ENCODE peak calls at places on chromosomes 16 and 17, in four cellular contexts. U is lower lobe of right lung, H is neural progenitor cell, C is stomach. F is an unnamed sample.

GRCh38 chr17:35726609-35727460 is 4.6 kb upstream of the RASL10B start:
- DNase-seq in H (no peak), C (no peak), U (no peak), F (no peak)

GRCh38 chr17:51374220-51374619 is 113.9 kb downstream of the UTP18 start:
- DNase-seq in C (no peak), U (no peak), H (no peak), F (no peak)

GRCh38 chr17:32142857-32143524 is 689 bp downstream of the RHOT1 start:
- DNase-seq in C (peak), H (peak), U (peak), F (peak)

GRCh38 chr17:49965522-49965905 is 3.5 kb upstream of the DLX4 start:
- DNase-seq in C (no peak), H (peak), U (no peak), F (no peak)

GRCh38 chr17:7842950-7843535 is 9.0 kb downstream of the KDM6B start:
- DNase-seq in H (peak), U (peak), C (peak), F (peak)

GRCh38 chr16:30698139-30698815 is 694 bp upstream of the SRCAP start:
- DNase-seq in U (peak), C (peak), H (peak), F (peak)

GRCh38 chr16:70751593-70751992 is 49.4 kb downstream of the VAC14 start:
- DNase-seq in H (no peak), U (no peak), C (peak), F (peak)

GRCh38 chr17:73068322-73069153 is 23.9 kb downstream of the SLC39A11 start:
- DNase-seq in C (no peak), U (no peak), H (no peak), F (no peak)

GRCh38 chr16:10876799-10877341 is at the start of gene CIITA:
- DNase-seq in H (no peak), C (peak), U (peak), F (peak)

GRCh38 chr17:4175921-4176802 is 33.2 kb downstream of the CYB5D2 start:
- DNase-seq in H (no peak), U (no peak), C (no peak), F (no peak)

GRCh38 chr17:14297161-14297851 is 3.6 kb upstream of the HS3ST3B1 start:
- DNase-seq in H (peak), U (peak), C (peak), F (peak)

GRCh38 chr16:4376126-4376819 is 4.6 kb downstream of the VASN start:
- DNase-seq in C (peak), H (peak), U (peak), F (peak)

GRCh38 chr17:49505854-49506253 is 10.8 kb downstream of the NGFR start:
- DNase-seq in H (no peak), U (no peak), C (no peak), F (no peak)

GRCh38 chr16:88705746-88706287 is 391 bp downstream of the RNF166 start:
- DNase-seq in H (peak), C (no peak), U (no peak), F (no peak)

GRCh38 chr16:51621610-51622009 is 470.5 kb upstream of the SALL1 start:
- DNase-seq in U (no peak), C (no peak), H (no peak), F (no peak)

GRCh38 chr17:78031435-78031834 is 72.9 kb downstream of the TNRC6C start:
- DNase-seq in H (no peak), U (no peak), C (no peak), F (no peak)

GRCh38 chr17:27540300-27541105 is 84.3 kb downstream of the KSR1 start:
- DNase-seq in U (peak), C (peak), H (no peak), F (peak)

GRCh38 chr16:17541324-17541723 is 70.6 kb upstream of the XYLT1 start:
- DNase-seq in U (no peak), H (no peak), C (no peak), F (no peak)

GRCh38 chr16:19008770-19009169 is 25.0 kb downstream of the TMC7 start:
- DNase-seq in U (no peak), C (no peak), H (no peak), F (no peak)

GRCh38 chr16:89330177-89330856 is 112.8 kb downstream of the ZNF778 start:
- DNase-seq in H (no peak), U (peak), C (peak), F (no peak)

GRCh38 chr17:33016920-33017319 is 25.3 kb downstream of the SPACA3 start:
- DNase-seq in H (peak), C (no peak), U (no peak), F (no peak)

GRCh38 chr17:9575381-9576072 is at the start of gene STX8:
- DNase-seq in H (peak), C (peak), U (peak), F (peak)
- H3K4me3 ChIP-seq in H (peak), C (peak), U (peak), F (peak)

DNA sequence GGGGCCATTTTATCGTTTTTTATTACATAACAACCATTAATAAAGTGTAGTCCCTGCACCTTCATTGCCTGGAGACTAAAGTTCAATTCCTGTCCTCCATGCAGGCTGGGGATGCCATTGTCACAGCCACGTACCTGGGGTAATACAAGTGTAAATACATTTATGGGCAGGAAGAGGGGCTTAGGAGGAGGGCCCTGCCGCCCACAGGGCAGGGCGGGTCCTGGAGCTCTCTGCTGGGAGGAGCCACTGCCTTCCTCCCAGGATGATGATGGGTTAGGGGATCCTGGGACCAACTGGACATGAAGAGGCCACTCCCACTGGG is 44.0 kb upstream of the SLC38A10 start:
- DNase-seq in C (no peak), U (no peak), H (peak), F (no peak)
- H3K4me3 ChIP-seq in C (no peak), U (no peak), H (no peak), F (no peak)

DNA sequence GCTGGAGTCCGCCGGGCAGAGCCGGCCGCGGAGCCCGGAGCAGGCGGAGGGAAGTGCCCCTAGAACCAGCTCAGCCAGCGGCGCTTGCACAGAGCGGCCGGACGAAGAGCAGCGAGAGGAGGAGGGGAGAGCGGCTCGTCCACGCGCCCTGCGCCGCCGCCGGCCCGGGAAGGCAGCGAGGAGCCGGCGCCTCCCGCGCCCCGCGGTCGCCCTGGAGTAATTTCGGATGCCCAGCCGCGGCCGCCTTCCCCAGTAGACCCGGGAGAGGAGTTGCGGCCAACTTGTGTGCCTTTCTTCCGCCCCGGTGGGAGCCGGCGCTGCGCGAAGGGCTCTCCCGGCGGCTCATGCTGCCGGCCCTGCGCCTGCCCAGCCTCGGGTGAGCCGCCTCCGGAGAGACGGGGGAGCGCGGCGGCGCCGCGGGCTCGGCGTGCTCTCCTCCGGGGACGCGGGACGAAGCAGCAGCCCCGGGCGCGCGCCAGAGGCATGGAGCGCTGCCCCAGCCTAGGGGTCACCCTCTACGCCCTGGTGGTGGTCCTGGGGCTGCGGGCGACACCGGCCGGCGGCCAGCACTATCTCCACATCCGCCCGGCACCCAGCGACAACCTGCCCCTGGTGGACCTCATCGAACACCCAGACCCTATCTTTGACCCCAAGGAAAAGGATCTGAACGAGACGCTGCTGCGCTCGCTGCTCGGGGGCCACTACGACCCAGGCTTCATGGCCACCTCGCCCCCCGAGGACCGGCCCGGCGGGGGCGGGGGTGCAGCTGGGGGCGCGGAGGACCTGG is 435 bp downstream of the NOG start:
- DNase-seq in C (peak), U (peak), H (peak), F (peak)
- H3K4me3 ChIP-seq in C (peak), U (peak), H (peak), F (no peak)

GRCh38 chr17:34173221-34173620 is 81.9 kb upstream of the CCL2 start:
- DNase-seq in C (no peak), H (no peak), U (no peak), F (no peak)
- H3K4me3 ChIP-seq in C (no peak), H (no peak), U (no peak), F (no peak)

GRCh38 chr16:634996-635395 is 1.1 kb downstream of the METTL26 start:
- DNase-seq in C (no peak), U (no peak), H (no peak), F (no peak)
- H3K4me3 ChIP-seq in C (peak), U (peak), H (peak), F (no peak)

GRCh38 chr17:76734080-76734840 is 2.9 kb downstream of the SRSF2 start:
- DNase-seq in H (no peak), U (no peak), C (no peak), F (no peak)
- H3K4me3 ChIP-seq in H (peak), U (peak), C (peak), F (no peak)

F was measured in mucosa of descending colon.